ENCODE peak calls at places on chromosomes 13 and 19, in seven cellular contexts. X is mucosa of descending colon, N is suprapubic skin, P is psoas muscle, K is K562, D is left ventricle myocardium inferior, W is SK-N-SH. R is an unnamed sample.

GRCh38 chr13:23760000-23760399 is 129.2 kb downstream of the MIPEP start:
- DNase-seq in P (no peak), X (no peak), W (no peak), N (no peak), D (peak; percentile 35), K (no peak), R (no peak)

GRCh38 chr19:50695251-50696064 is 24.1 kb downstream of the SHANK1 start:
- DNase-seq in W (peak; percentile 97), K (peak; percentile 53), P (no peak), N (no peak), D (no peak), X (no peak), R (no peak)

GRCh38 chr19:29537601-29538000 is 11.8 kb downstream of the VSTM2B start:
- DNase-seq in X (no peak), K (no peak), N (peak; percentile 58), P (no peak), D (no peak), W (no peak), R (no peak)

GRCh38 chr19:33767898-33768413 is 28.7 kb upstream of the KCTD15 start:
- DNase-seq in X (no peak), K (peak; percentile 53), N (no peak), D (no peak), W (no peak), P (no peak), R (no peak)

GRCh38 chr13:66992183-66992582 is 238.0 kb downstream of the PCDH9 start:
- DNase-seq in X (no peak), W (no peak), D (no peak), P (no peak), N (no peak), K (no peak), R (no peak)

GRCh38 chr19:40559394-40559793 is 17.3 kb upstream of the SHKBP1 start:
- DNase-seq in N (no peak), W (no peak), D (no peak), K (no peak), X (no peak), P (no peak), R (no peak)

GRCh38 chr13:43364210-43365041 is 341.0 kb downstream of the DNAJC15 start:
- DNase-seq in N (no peak), X (no peak), K (no peak), D (no peak), W (no peak), P (no peak), R (no peak)

GRCh38 chr19:32177686-32178085 is 167.7 kb upstream of the ZNF507 start:
- DNase-seq in N (no peak), K (no peak), W (no peak), D (no peak), X (no peak), P (no peak), R (no peak)

GRCh38 chr19:42247631-42248199 is 5.3 kb upstream of the GSK3A start:
- DNase-seq in W (no peak), K (no peak), N (no peak), D (no peak), X (no peak), P (no peak), R (no peak)

GRCh38 chr13:39892731-39893293 is 237.3 kb downstream of the COG6 start:
- DNase-seq in W (peak; percentile 35), X (no peak), D (peak; percentile 33), P (no peak), K (no peak), N (no peak), R (no peak)

GRCh38 chr19:21604941-21605548 is 99.6 kb downstream of the ZNF429 start:
- DNase-seq in N (no peak), W (no peak), D (no peak), P (no peak), K (no peak), X (no peak), R (no peak)

GRCh38 chr19:51786651-51787494 is 8.1 kb upstream of the FPR3 start:
- DNase-seq in P (no peak), W (no peak), K (peak; percentile 45), X (no peak), N (no peak), D (no peak), R (no peak)

GRCh38 chr13:92807343-92807742 is 419.3 kb upstream of the GPC6 start:
- DNase-seq in K (no peak), X (no peak), W (no peak), D (no peak), P (no peak), N (no peak), R (no peak)

GRCh38 chr13:99432637-99433542 is 68.4 kb upstream of the TM9SF2 start:
- DNase-seq in N (peak; percentile 85), P (peak; percentile 73), D (peak; percentile 65), X (peak; percentile 79), K (peak; percentile 39), W (no peak), R (peak; percentile 62)

GRCh38 chr13:23433171-23434153 is at the start of gene SACS:
- DNase-seq in X (no peak), W (peak; percentile 81), N (no peak), K (no peak), P (no peak), D (no peak), R (no peak)

GRCh38 chr13:21233086-21233485 is 56.6 kb downstream of the MRPL57 start:
- DNase-seq in W (no peak), N (no peak), D (no peak), P (no peak), X (no peak), K (no peak), R (no peak)

GRCh38 chr13:43238341-43239083 is 215.1 kb downstream of the DNAJC15 start:
- DNase-seq in P (no peak), K (no peak), W (peak; percentile 50), X (no peak), D (no peak), N (no peak), R (no peak)

GRCh38 chr13:76965759-76966421 is 17.6 kb downstream of the ACOD1 start:
- DNase-seq in P (peak; percentile 25), X (no peak), D (peak; percentile 55), W (peak; percentile 54), K (no peak), N (no peak), R (peak; percentile 14)

GRCh38 chr19:33798701-33799111 is 2.0 kb downstream of the KCTD15 start:
- DNase-seq in K (no peak), W (peak; percentile 21), P (no peak), D (no peak), X (no peak), N (no peak), R (no peak)

GRCh38 chr13:79525458-79525857 is 44.5 kb downstream of the NDFIP2 start:
- DNase-seq in W (no peak), D (no peak), K (peak; percentile 14), P (no peak), N (no peak), X (no peak), R (no peak)

GRCh38 chr19:16382775-16383543 is 58.3 kb downstream of the KLF2 start:
- DNase-seq in D (peak; percentile 90), X (peak; percentile 84), N (no peak), P (peak; percentile 89), K (peak; percentile 82), W (peak; percentile 78), R (peak; percentile 87)

GRCh38 chr19:16385296-16385695 is 60.7 kb downstream of the KLF2 start:
- DNase-seq in N (no peak), D (peak; percentile 14), X (no peak), P (no peak), K (no peak), W (no peak), R (no peak)

GRCh38 chr19:16384688-16385087 is 60.1 kb downstream of the KLF2 start:
- DNase-seq in K (no peak), N (no peak), W (no peak), D (peak; percentile 43), X (no peak), P (peak; percentile 44), R (no peak)

GRCh38 chr19:16381756-16382401 is 57.3 kb downstream of the KLF2 start:
- DNase-seq in D (peak; percentile 80), X (peak; percentile 56), N (peak; percentile 95), W (no peak), K (no peak), P (peak; percentile 94), R (peak; percentile 45)

GRCh38 chr19:16383584-16384161 is 59.0 kb downstream of the KLF2 start:
- DNase-seq in D (no peak), X (no peak), N (no peak), P (no peak), K (no peak), W (no peak), R (no peak)
- TF ChIP-seq CTCF in D (peak; percentile 21), X (no peak), N (no peak), P (no peak), K (no peak), W (peak; percentile 6), R (peak; percentile 26)

DNA sequence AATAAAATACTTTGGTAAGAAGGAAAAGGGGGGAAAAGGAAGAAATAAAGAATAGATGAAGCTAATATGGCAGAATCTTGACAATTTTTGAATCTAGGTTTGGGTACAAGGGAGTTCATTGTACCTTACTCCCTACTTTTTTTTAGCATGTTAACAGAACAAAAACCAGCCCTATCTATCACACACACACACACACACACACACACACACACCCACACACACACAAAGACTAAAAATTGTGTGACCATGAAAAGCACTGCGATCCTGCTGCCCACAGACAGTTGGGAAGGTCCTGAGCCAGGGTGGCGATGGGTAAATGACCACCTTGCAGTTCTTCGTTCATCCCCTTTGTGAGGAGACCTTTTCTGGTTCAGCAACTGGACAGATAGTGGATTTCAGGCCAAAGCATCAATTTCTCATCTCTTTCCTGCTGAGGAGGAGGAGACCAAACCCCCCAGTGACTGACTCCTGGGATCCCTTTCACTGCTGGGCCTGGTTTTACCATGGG is 91.8 kb downstream of the SIPA1L3 start:
- DNase-seq in P (no peak), D (no peak), N (no peak), X (no peak), K (no peak), W (no peak), R (no peak)
- H3K4me1 ChIP-seq in P (peaks cover 12% of the 10 kb centered on the region), D (peaks cover 40% of the 10 kb centered on the region), N (peaks cover 26% of the 10 kb centered on the region), X (peaks cover 5% of the 10 kb centered on the region), K (no peaks in the 10 kb centered on the region), W (peaks cover 10% of the 10 kb centered on the region), R (peaks cover 12% of the 10 kb centered on the region)

GRCh38 chr13:36815069-36815468 is 4.0 kb upstream of the RFXAP start:
- DNase-seq in W (peak; percentile 24), K (peak; percentile 30), D (no peak), P (no peak), N (no peak), X (no peak), R (no peak)
- TF ChIP-seq CTCF in W (peak; percentile 46), K (no peak), D (peak; percentile 13), P (no peak), N (peak; percentile 19), X (no peak), R (no peak)

DNA sequence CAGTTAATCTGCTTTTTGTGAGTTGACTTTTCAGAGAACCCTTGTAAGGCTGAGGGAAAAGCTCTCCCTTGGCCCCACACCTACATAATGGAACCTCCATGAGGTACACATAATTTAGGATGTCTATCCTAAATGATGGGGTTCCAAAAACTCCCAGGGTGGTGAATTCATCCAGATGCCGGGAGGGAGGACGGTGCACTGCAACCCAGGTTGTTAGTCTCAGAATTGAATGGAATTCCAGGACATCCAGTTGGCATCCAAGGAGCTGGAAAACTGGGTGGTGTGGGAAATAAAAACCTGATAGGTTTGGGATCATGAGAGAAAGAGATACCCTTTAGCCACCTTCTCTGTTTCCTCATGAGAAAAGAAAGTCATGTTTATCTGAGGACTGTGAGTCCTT is 49.7 kb downstream of the C13orf46 start:
- DNase-seq in K (no peak), P (no peak), W (no peak), X (no peak), N (no peak), D (no peak), R (no peak)
- H3K4me1 ChIP-seq in K (no peaks in the 10 kb centered on the region), P (peaks cover 35% of the 10 kb centered on the region), W (peaks cover 27% of the 10 kb centered on the region), X (no peaks in the 10 kb centered on the region), N (peaks cover 26% of the 10 kb centered on the region), D (peaks cover 25% of the 10 kb centered on the region), R (peaks cover 4% of the 10 kb centered on the region)

GRCh38 chr19:48501446-48501960 is 10.1 kb downstream of the LMTK3 start:
- DNase-seq in P (no peak), W (no peak), D (no peak), N (no peak), K (peak; percentile 94), X (peak; percentile 73), R (peak; percentile 78)
- TF ChIP-seq CTCF in P (no peak), W (no peak), D (no peak), N (no peak), K (no peak), X (no peak), R (no peak)

R was measured in transverse colon.